ENCODE peak calls at places on chromosomes 11 and 22, in seven cellular contexts. One of them, this sample, is unnamed.

GRCh38 chr11:59875856-59876519 is 2.6 kb upstream of the OOSP3 start:
- DNase-seq in B cell: no peak
- DNase-seq in ovary: no peak
- DNase-seq in mucosa of descending colon: no peak
- DNase-seq in RWPE1: no peak
- DNase-seq in lower lobe of right lung: no peak
- DNase-seq in GM10248: no peak
- DNase-seq in this sample: no peak

GRCh38 chr22:50020606-50021005 is 8.0 kb upstream of the IL17REL start:
- DNase-seq in B cell: no peak
- DNase-seq in RWPE1: no peak
- DNase-seq in lower lobe of right lung: no peak
- DNase-seq in GM10248: no peak
- DNase-seq in mucosa of descending colon: no peak
- DNase-seq in ovary: no peak
- DNase-seq in this sample: peak; percentile 12

GRCh38 chr22:49600891-49601431 is 226.7 kb downstream of the BRD1 start:
- DNase-seq in B cell: no peak
- DNase-seq in RWPE1: no peak
- DNase-seq in ovary: no peak
- DNase-seq in lower lobe of right lung: peak; percentile 40
- DNase-seq in GM10248: no peak
- DNase-seq in mucosa of descending colon: no peak
- DNase-seq in this sample: peak; percentile 53

GRCh38 chr11:120178441-120179070 is 32.3 kb upstream of the OAF start:
- DNase-seq in GM10248: no peak
- DNase-seq in B cell: no peak
- DNase-seq in lower lobe of right lung: no peak
- DNase-seq in mucosa of descending colon: no peak
- DNase-seq in ovary: no peak
- DNase-seq in RWPE1: no peak
- DNase-seq in this sample: peak; percentile 26

GRCh38 chr11:106681435-106681834 is 336.8 kb downstream of the GUCY1A2 start:
- DNase-seq in lower lobe of right lung: no peak
- DNase-seq in mucosa of descending colon: no peak
- DNase-seq in RWPE1: no peak
- DNase-seq in B cell: no peak
- DNase-seq in ovary: no peak
- DNase-seq in GM10248: no peak
- DNase-seq in this sample: no peak

GRCh38 chr22:31944700-31945477 is 554 bp downstream of the YWHAH start:
- DNase-seq in mucosa of descending colon: peak; percentile 76
- DNase-seq in lower lobe of right lung: peak; percentile 49
- DNase-seq in B cell: peak; percentile 37
- DNase-seq in GM10248: no peak
- DNase-seq in ovary: peak; percentile 79
- DNase-seq in RWPE1: peak; percentile 20
- DNase-seq in this sample: peak; percentile 83

GRCh38 chr11:62547691-62548281 is 1.2 kb upstream of the AHNAK start:
- DNase-seq in B cell: no peak
- DNase-seq in RWPE1: peak; percentile 89
- DNase-seq in GM10248: no peak
- DNase-seq in lower lobe of right lung: no peak
- DNase-seq in mucosa of descending colon: no peak
- DNase-seq in ovary: no peak
- DNase-seq in this sample: no peak

GRCh38 chr11:12454782-12455181 is 77.4 kb downstream of the PARVA start:
- DNase-seq in GM10248: no peak
- DNase-seq in B cell: no peak
- DNase-seq in mucosa of descending colon: no peak
- DNase-seq in lower lobe of right lung: no peak
- DNase-seq in RWPE1: no peak
- DNase-seq in ovary: no peak
- DNase-seq in this sample: no peak

GRCh38 chr11:85953491-85954143 is 98.4 kb downstream of the CCDC83 start:
- DNase-seq in mucosa of descending colon: no peak
- DNase-seq in ovary: no peak
- DNase-seq in B cell: no peak
- DNase-seq in GM10248: no peak
- DNase-seq in RWPE1: no peak
- DNase-seq in lower lobe of right lung: no peak
- DNase-seq in this sample: no peak

GRCh38 chr11:61356701-61357100 is 5.0 kb downstream of the CYB561A3 start:
- DNase-seq in GM10248: no peak
- DNase-seq in B cell: peak; percentile 74
- DNase-seq in RWPE1: no peak
- DNase-seq in ovary: no peak
- DNase-seq in mucosa of descending colon: no peak
- DNase-seq in lower lobe of right lung: no peak
- DNase-seq in this sample: no peak

GRCh38 chr11:69435161-69435990 is 46.1 kb upstream of the LINC01488 start:
- DNase-seq in ovary: no peak
- DNase-seq in mucosa of descending colon: no peak
- DNase-seq in RWPE1: no peak
- DNase-seq in lower lobe of right lung: peak; percentile 32
- DNase-seq in GM10248: no peak
- DNase-seq in B cell: no peak
- DNase-seq in this sample: peak; percentile 48

GRCh38 chr11:34468209-34468841 is 29.6 kb downstream of the CAT start:
- DNase-seq in ovary: no peak
- DNase-seq in B cell: peak; percentile 34
- DNase-seq in GM10248: peak; percentile 39
- DNase-seq in lower lobe of right lung: no peak
- DNase-seq in RWPE1: peak; percentile 43
- DNase-seq in mucosa of descending colon: no peak
- DNase-seq in this sample: no peak

GRCh38 chr22:30855677-30856518 is 112.7 kb downstream of the MORC2 start:
- DNase-seq in GM10248: no peak
- DNase-seq in mucosa of descending colon: no peak
- DNase-seq in ovary: no peak
- DNase-seq in lower lobe of right lung: no peak
- DNase-seq in B cell: no peak
- DNase-seq in RWPE1: no peak
- DNase-seq in this sample: peak; percentile 28

GRCh38 chr22:46947516-46948260 is 185.2 kb downstream of the TBC1D22A start:
- DNase-seq in mucosa of descending colon: no peak
- DNase-seq in GM10248: no peak
- DNase-seq in ovary: no peak
- DNase-seq in RWPE1: no peak
- DNase-seq in lower lobe of right lung: no peak
- DNase-seq in B cell: no peak
- DNase-seq in this sample: no peak

GRCh38 chr22:43396321-43396933 is 15.4 kb upstream of the MPPED1 start:
- DNase-seq in B cell: no peak
- DNase-seq in mucosa of descending colon: no peak
- DNase-seq in ovary: no peak
- DNase-seq in RWPE1: no peak
- DNase-seq in lower lobe of right lung: peak; percentile 30
- DNase-seq in GM10248: no peak
- DNase-seq in this sample: no peak

GRCh38 chr11:10414659-10415058 is 40.4 kb upstream of the AMPD3 start:
- DNase-seq in ovary: no peak
- DNase-seq in lower lobe of right lung: peak; percentile 68
- DNase-seq in mucosa of descending colon: peak; percentile 64
- DNase-seq in B cell: peak; percentile 30
- DNase-seq in RWPE1: no peak
- DNase-seq in GM10248: no peak
- DNase-seq in this sample: no peak

GRCh38 chr22:47067911-47068654 is 305.6 kb downstream of the TBC1D22A start:
- DNase-seq in ovary: peak; percentile 12
- DNase-seq in B cell: no peak
- DNase-seq in lower lobe of right lung: no peak
- DNase-seq in mucosa of descending colon: no peak
- DNase-seq in RWPE1: no peak
- DNase-seq in GM10248: no peak
- DNase-seq in this sample: peak; percentile 54

GRCh38 chr11:55345306-55345705 is 2.3 kb downstream of the OR4A16 start:
- DNase-seq in ovary: no peak
- DNase-seq in mucosa of descending colon: no peak
- DNase-seq in B cell: no peak
- DNase-seq in lower lobe of right lung: no peak
- DNase-seq in GM10248: no peak
- DNase-seq in RWPE1: no peak
- DNase-seq in this sample: no peak

GRCh38 chr11:19753451-19754041 is 40.9 kb downstream of the NAV2 start:
- DNase-seq in B cell: no peak
- DNase-seq in mucosa of descending colon: no peak
- DNase-seq in GM10248: no peak
- DNase-seq in lower lobe of right lung: peak; percentile 78
- DNase-seq in RWPE1: no peak
- DNase-seq in ovary: no peak
- DNase-seq in this sample: peak; percentile 72

GRCh38 chr11:84889556-84889955 is 737.6 kb downstream of the DLG2 start:
- DNase-seq in B cell: no peak
- DNase-seq in lower lobe of right lung: no peak
- DNase-seq in ovary: no peak
- DNase-seq in RWPE1: no peak
- DNase-seq in GM10248: no peak
- DNase-seq in mucosa of descending colon: no peak
- DNase-seq in this sample: no peak

GRCh38 chr11:84890706-84891105 is 736.4 kb downstream of the DLG2 start:
- DNase-seq in lower lobe of right lung: no peak
- DNase-seq in mucosa of descending colon: no peak
- DNase-seq in ovary: no peak
- DNase-seq in RWPE1: no peak
- DNase-seq in GM10248: no peak
- DNase-seq in B cell: no peak
- DNase-seq in this sample: no peak

GRCh38 chr11:84899740-84900139 is 727.4 kb downstream of the DLG2 start:
- DNase-seq in lower lobe of right lung: no peak
- DNase-seq in GM10248: no peak
- DNase-seq in B cell: no peak
- DNase-seq in mucosa of descending colon: no peak
- DNase-seq in RWPE1: no peak
- DNase-seq in ovary: no peak
- DNase-seq in this sample: no peak

GRCh38 chr11:84899134-84899533 is 728.0 kb downstream of the DLG2 start:
- DNase-seq in lower lobe of right lung: no peak
- DNase-seq in RWPE1: no peak
- DNase-seq in B cell: no peak
- DNase-seq in mucosa of descending colon: no peak
- DNase-seq in ovary: no peak
- DNase-seq in GM10248: no peak
- DNase-seq in this sample: no peak

GRCh38 chr11:84894666-84895065 is 732.5 kb downstream of the DLG2 start:
- DNase-seq in ovary: no peak
- DNase-seq in lower lobe of right lung: no peak
- DNase-seq in RWPE1: no peak
- DNase-seq in mucosa of descending colon: no peak
- DNase-seq in GM10248: no peak
- DNase-seq in B cell: no peak
- DNase-seq in this sample: no peak
- TF ChIP-seq CTCF in ovary: no peak
- TF ChIP-seq CTCF in lower lobe of right lung: no peak
- TF ChIP-seq CTCF in RWPE1: no peak
- TF ChIP-seq CTCF in mucosa of descending colon: no peak
- TF ChIP-seq CTCF in GM10248: no peak
- TF ChIP-seq CTCF in B cell: no peak
- TF ChIP-seq CTCF in this sample: no peak

GRCh38 chr11:57641426-57641825 is 8.3 kb downstream of the YPEL4 start:
- DNase-seq in RWPE1: peak; percentile 61
- DNase-seq in B cell: peak; percentile 45
- DNase-seq in GM10248: peak; percentile 65
- DNase-seq in ovary: no peak
- DNase-seq in mucosa of descending colon: no peak
- DNase-seq in lower lobe of right lung: no peak
- DNase-seq in this sample: no peak
- TF ChIP-seq CTCF in RWPE1: peak; percentile 66
- TF ChIP-seq CTCF in B cell: peak; percentile 49
- TF ChIP-seq CTCF in GM10248: peak; percentile 46
- TF ChIP-seq CTCF in ovary: peak; percentile 30
- TF ChIP-seq CTCF in mucosa of descending colon: no peak
- TF ChIP-seq CTCF in lower lobe of right lung: peak; percentile 46
- TF ChIP-seq CTCF in this sample: peak; percentile 61

GRCh38 chr11:128776434-128777284 is 82.8 kb downstream of the FLI1 start:
- DNase-seq in RWPE1: no peak
- DNase-seq in B cell: peak; percentile 60
- DNase-seq in mucosa of descending colon: no peak
- DNase-seq in GM10248: peak; percentile 61
- DNase-seq in lower lobe of right lung: no peak
- DNase-seq in ovary: peak; percentile 58
- DNase-seq in this sample: peak; percentile 69
- TF ChIP-seq CTCF in RWPE1: no peak
- TF ChIP-seq CTCF in B cell: peak; percentile 60
- TF ChIP-seq CTCF in mucosa of descending colon: peak; percentile 13
- TF ChIP-seq CTCF in GM10248: peak; percentile 42
- TF ChIP-seq CTCF in lower lobe of right lung: peak; percentile 38
- TF ChIP-seq CTCF in ovary: no peak
- TF ChIP-seq CTCF in this sample: peak; percentile 31

GRCh38 chr11:29447821-29448220 is 569.0 kb downstream of the KCNA4 start:
- DNase-seq in GM10248: no peak
- DNase-seq in mucosa of descending colon: no peak
- DNase-seq in RWPE1: no peak
- DNase-seq in ovary: no peak
- DNase-seq in B cell: no peak
- DNase-seq in lower lobe of right lung: no peak
- DNase-seq in this sample: no peak

GRCh38 chr11:29446132-29446531 is 570.7 kb downstream of the KCNA4 start:
- DNase-seq in B cell: no peak
- DNase-seq in RWPE1: no peak
- DNase-seq in lower lobe of right lung: no peak
- DNase-seq in mucosa of descending colon: no peak
- DNase-seq in GM10248: no peak
- DNase-seq in ovary: no peak
- DNase-seq in this sample: no peak

GRCh38 chr11:29452131-29452530 is 564.7 kb downstream of the KCNA4 start:
- DNase-seq in B cell: no peak
- DNase-seq in mucosa of descending colon: no peak
- DNase-seq in lower lobe of right lung: no peak
- DNase-seq in GM10248: no peak
- DNase-seq in ovary: no peak
- DNase-seq in RWPE1: no peak
- DNase-seq in this sample: no peak

GRCh38 chr11:29449280-29450074 is 567.4 kb downstream of the KCNA4 start:
- DNase-seq in GM10248: no peak
- DNase-seq in ovary: no peak
- DNase-seq in B cell: no peak
- DNase-seq in mucosa of descending colon: no peak
- DNase-seq in RWPE1: no peak
- DNase-seq in lower lobe of right lung: no peak
- DNase-seq in this sample: no peak

DNA sequence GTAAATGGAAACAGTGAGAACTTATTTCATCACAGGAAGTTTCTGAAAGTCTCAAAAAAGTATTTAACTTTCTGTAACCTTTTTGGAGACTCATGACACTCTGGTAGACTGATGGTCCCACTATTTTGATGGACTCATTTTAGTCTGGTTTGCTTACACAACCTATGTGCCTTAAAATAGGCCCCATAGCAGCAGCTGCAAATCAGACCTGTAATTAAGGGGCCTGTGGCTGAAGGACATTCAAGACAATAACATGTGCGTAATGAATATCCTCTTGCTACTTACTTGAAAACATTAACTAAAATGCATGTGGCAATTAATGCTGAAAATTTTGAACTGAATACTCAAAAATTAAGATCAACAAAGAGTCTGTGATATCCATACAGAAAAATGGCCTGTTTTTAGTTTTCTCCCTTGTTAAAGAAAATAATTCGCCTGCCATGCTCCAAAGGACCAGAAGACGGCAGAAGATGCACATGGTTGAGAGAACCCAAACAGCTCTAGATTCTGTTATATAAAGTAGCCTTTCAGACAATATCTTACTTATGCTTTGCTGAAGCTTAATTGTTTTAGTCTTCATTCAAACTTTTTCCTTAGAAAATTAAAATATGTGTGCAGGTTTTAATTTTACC is 568.5 kb downstream of the KCNA4 start:
- DNase-seq in ovary: no peak
- DNase-seq in B cell: no peak
- DNase-seq in RWPE1: peak; percentile 34
- DNase-seq in lower lobe of right lung: no peak
- DNase-seq in GM10248: no peak
- DNase-seq in mucosa of descending colon: no peak
- DNase-seq in this sample: no peak
- TF ChIP-seq CTCF in ovary: no peak
- TF ChIP-seq CTCF in B cell: no peak
- TF ChIP-seq CTCF in RWPE1: peak; percentile 50
- TF ChIP-seq CTCF in lower lobe of right lung: peak; percentile 49
- TF ChIP-seq CTCF in GM10248: peak; percentile 15
- TF ChIP-seq CTCF in mucosa of descending colon: no peak
- TF ChIP-seq CTCF in this sample: peak; percentile 45